ENCODE peak calls at places on chromosomes 2 and 18, in five cellular contexts. U is GM12891, B is stomach, V is transverse colon, P is endothelial cell of umbilical vein. J is an unnamed sample.

GRCh38 chr2:110114007-110114591 is 1.5 kb downstream of the MALL start:
- DNase-seq in U (no peak), B (no peak), V (peak), P (peak), J (peak)

GRCh38 chr2:55054476-55054875 is 4.2 kb upstream of the RTN4 start:
- DNase-seq in U (no peak), B (no peak), V (no peak), P (no peak), J (no peak)

GRCh38 chr2:39615675-39616074 is 50.0 kb upstream of the TMEM178A start:
- DNase-seq in U (no peak), B (no peak), V (no peak), P (no peak), J (no peak)

GRCh38 chr2:8620611-8621382 is 61.1 kb upstream of the ID2 start:
- DNase-seq in U (no peak), B (no peak), V (no peak), P (no peak), J (no peak)

GRCh38 chr2:159096896-159097295 is 128.5 kb downstream of the TANC1 start:
- DNase-seq in U (no peak), B (no peak), V (no peak), P (peak), J (no peak)

GRCh38 chr2:20327370-20327769 is 23.3 kb downstream of the PUM2 start:
- DNase-seq in U (no peak), B (no peak), V (no peak), P (no peak), J (no peak)

GRCh38 chr2:213995400-213996105 is 415.3 kb upstream of the VWC2L start:
- DNase-seq in U (no peak), B (no peak), V (no peak), P (peak), J (no peak)

GRCh38 chr2:42101641-42102605 is 54.1 kb downstream of the PKDCC start:
- DNase-seq in U (peak), B (peak), V (peak), P (peak), J (no peak)

GRCh38 chr2:134411279-134411827 is 157.5 kb downstream of the MGAT5 start:
- DNase-seq in U (no peak), B (no peak), V (no peak), P (no peak), J (no peak)

GRCh38 chr2:15115786-15116185 is 445.3 kb downstream of the NBAS start:
- DNase-seq in U (no peak), B (no peak), V (no peak), P (no peak), J (no peak)

GRCh38 chr2:53182609-53183008 is 585.0 kb upstream of the CHAC2 start:
- DNase-seq in U (no peak), B (no peak), V (no peak), P (no peak), J (no peak)

GRCh38 chr2:237141556-237141955 is 55.9 kb downstream of the COPS8 start:
- DNase-seq in U (no peak), B (no peak), V (no peak), P (no peak), J (peak)

GRCh38 chr2:112195167-112195766 is 57.1 kb downstream of the FBLN7 start:
- DNase-seq in U (no peak), B (no peak), V (no peak), P (no peak), J (no peak)

GRCh38 chr18:59929621-59930295 is 30.0 kb downstream of the PMAIP1 start:
- DNase-seq in U (no peak), B (no peak), V (no peak), P (no peak), J (no peak)

GRCh38 chr18:1998121-1998520 is 573.2 kb downstream of the METTL4 start:
- DNase-seq in U (no peak), B (no peak), V (no peak), P (no peak), J (no peak)

GRCh38 chr2:106193491-106193976 is 567 bp downstream of the UXS1 start:
- DNase-seq in U (peak), B (peak), V (peak), P (peak), J (no peak)

GRCh38 chr2:30113617-30114293 is 33.1 kb upstream of the YPEL5 start:
- DNase-seq in U (no peak), B (no peak), V (no peak), P (peak), J (no peak)

GRCh38 chr2:142758973-142759372 is 118.5 kb upstream of the KYNU start:
- DNase-seq in U (no peak), B (no peak), V (no peak), P (no peak), J (no peak)

GRCh38 chr2:152890746-152891145 is 172.3 kb downstream of the ARL6IP6 start:
- DNase-seq in U (no peak), B (no peak), V (no peak), P (no peak), J (no peak)

GRCh38 chr2:102439065-102439695 is 16.2 kb downstream of the IL18RAP start:
- DNase-seq in U (no peak), B (no peak), V (no peak), P (no peak), J (no peak)

GRCh38 chr2:200007291-200007690 is 51.9 kb downstream of the MAIP1 start:
- DNase-seq in U (no peak), B (no peak), V (no peak), P (no peak), J (no peak)

GRCh38 chr2:176338395-176338794 is 69.2 kb downstream of the MTX2 start:
- DNase-seq in U (no peak), B (no peak), V (no peak), P (no peak), J (no peak)
- TF ChIP-seq POLR2A in U (no peak), B (no peak), V (no peak), P (no peak), J (no peak)

DNA sequence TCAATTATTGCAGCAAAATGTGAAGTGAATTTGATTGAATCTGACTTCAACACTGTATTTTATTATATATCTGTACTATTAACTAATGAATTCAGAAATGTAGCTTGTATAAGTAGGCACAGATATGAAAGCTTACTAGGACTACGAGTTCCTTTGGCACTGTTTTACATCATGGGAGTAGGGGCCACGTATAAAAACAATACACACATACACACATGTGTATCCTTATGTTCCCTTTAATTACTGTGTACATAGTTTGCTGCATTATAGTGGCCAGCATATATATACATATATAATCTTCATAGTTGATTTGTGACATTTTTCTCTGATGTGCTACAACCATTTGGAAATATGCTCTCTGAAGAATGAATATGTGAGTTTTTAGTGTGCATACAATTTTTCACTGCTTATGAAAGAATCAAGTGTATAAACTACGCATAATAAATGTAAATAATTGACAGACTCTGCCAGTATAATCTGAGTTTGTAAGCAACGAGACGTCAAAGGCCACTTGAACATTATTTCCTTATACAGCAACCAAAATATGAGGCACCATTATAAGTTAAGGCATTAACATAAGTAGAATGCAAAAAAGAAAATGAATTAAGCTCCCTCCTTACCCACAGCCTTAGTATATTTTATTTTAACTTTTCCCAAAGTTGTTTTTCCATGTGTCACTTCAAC is 98.1 kb upstream of the GALNT5 start:
- DNase-seq in U (no peak), B (no peak), V (no peak), P (no peak), J (no peak)
- TF ChIP-seq POLR2AphosphoS5 in U (no peak), B (no peak), V (no peak), P (no peak), J (no peak)

DNA sequence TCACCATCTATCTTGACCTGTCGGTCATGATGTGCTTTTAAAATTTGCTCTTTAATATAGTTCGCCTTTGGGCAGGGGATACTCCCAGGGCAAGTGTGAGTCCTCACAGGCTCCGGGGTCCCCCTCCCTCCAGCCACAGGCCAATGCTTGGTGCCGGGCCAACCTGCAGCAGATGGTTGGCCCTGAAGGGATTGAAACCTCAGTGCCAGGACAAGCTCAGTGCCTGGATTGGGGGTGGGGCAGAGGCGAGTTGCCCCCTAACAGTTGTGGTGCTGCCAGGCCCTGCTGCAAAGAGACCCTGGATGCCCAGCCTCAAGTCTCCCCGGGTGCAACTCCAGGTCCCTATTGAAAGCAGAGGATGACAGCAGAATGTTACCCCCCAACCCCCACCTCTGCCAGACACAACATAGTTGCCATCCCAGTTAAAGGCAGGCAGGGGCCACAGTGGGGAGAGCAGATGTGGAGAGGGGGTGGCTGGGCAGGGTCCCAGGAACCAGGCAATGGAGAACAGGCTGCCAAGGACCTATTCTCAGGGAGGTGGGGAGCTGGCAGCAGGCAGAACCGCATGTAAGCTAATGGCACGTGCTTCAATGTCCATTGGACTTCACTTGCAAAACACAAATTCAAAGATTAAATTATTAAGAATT is 9.6 kb upstream of the RNF103 start:
- DNase-seq in U (no peak), B (peak), V (peak), P (no peak), J (no peak)
- TF ChIP-seq POLR2A in U (no peak), B (no peak), V (no peak), P (no peak), J (no peak)

GRCh38 chr2:210028178-210028577 is 25.7 kb downstream of the RPE start:
- DNase-seq in U (no peak), B (no peak), V (no peak), P (no peak), J (no peak)
- TF ChIP-seq POLR2AphosphoS5 in U (no peak), B (no peak), V (no peak), P (no peak), J (no peak)

GRCh38 chr18:34976899-34977786 is 64.1 kb upstream of the MAPRE2 start:
- DNase-seq in U (peak), B (peak), V (peak), P (peak), J (no peak)
- TF ChIP-seq POLR2A in U (no peak), B (peak), V (peak), P (no peak), J (no peak)

DNA sequence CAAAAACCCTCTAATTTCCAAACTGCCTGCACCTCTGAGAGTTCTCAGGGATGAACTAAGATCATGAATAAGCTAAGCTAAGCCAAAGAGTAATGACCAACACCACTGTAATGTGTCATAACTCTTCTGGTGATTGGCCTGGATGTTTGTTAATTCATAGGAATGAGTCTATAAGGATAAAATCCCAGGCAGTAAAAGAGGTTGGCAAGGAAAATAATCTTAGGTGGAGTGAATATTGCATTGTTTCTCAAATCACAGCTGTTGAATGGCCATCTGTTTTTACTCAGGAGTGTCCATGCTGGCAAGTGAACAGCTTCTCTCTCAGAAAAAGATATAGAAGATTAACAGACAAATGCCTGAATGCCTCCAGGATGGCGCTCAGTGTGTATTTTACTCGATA is 60.8 kb upstream of the GLS start:
- DNase-seq in U (no peak), B (no peak), V (no peak), P (no peak), J (no peak)
- TF ChIP-seq POLR2AphosphoS5 in U (no peak), B (no peak), V (peak), P (no peak), J (no peak)

DNA sequence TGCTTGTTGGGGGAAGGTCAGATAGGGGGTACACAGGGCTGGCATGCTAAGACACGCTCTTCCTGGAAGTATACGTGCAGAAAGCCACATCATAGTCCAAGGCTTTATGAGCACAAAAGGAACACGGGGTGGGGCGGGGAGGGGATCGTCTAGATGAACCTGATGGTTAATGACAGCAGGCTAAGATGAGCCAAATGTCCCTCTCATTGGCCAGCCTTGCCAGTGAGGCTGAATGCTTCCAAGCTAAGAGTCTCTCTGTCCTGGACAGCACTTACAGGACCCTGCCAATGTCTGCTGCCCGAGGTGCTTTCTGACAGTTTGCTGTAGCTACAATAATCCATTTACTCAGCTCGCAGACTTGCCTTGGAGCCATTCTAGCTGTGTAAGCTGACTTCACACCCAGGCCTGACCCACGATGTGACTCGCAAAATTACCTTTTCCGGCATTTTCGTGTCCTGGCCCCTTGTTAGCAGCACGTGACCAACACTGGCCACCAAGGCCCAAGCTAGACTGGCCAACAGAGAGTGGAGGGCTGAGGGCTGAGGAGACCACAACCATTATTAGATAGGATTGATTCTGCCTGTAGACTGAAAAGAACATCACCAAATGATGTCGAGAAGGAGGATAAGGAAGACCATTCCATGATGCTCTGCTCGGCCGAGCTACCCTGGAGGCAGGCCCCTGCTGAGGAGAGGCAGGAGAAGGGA is 84.2 kb downstream of the MALT1 start:
- DNase-seq in U (no peak), B (no peak), V (peak), P (no peak), J (no peak)
- TF ChIP-seq POLR2A in U (no peak), B (no peak), V (no peak), P (no peak), J (no peak)